ENCODE peak calls at places on chromosomes 16 and 17, in ten cellular contexts. H, A, Z, N, X, S, C, F, V and L are unnamed samples.

GRCh38 chr16:19315889-19316288 is 30.4 kb downstream of the CLEC19A start:
- DNase-seq in F (no peak), N (no peak), S (no peak), H (no peak), V (no peak), Z (no peak), X (no peak), A (no peak), C (no peak), L (no peak)

GRCh38 chr17:78665952-78666920 is 89.0 kb upstream of the DNAH17 start:
- DNase-seq in X (peak), F (no peak), S (no peak), A (no peak), Z (peak), N (no peak), H (no peak), C (peak), V (no peak), L (no peak)

GRCh38 chr17:48624544-48625501 is 1.3 kb downstream of the HOXB9 start:
- DNase-seq in A (peak), Z (no peak), H (no peak), X (no peak), N (no peak), S (no peak), C (no peak), V (no peak), F (peak), L (no peak)

GRCh38 chr17:17781591-17782424 is 55.0 kb downstream of the SREBF1 start:
- DNase-seq in X (peak), A (peak), S (peak), N (peak), F (peak), V (no peak), Z (peak), C (peak), H (peak), L (peak)

GRCh38 chr16:4465977-4466779 is 8.2 kb downstream of the NMRAL1 start:
- DNase-seq in Z (peak), A (no peak), V (no peak), N (no peak), H (no peak), C (no peak), X (no peak), F (no peak), S (no peak), L (no peak)

GRCh38 chr16:89002851-89003830 is 26.1 kb upstream of the CBFA2T3 start:
- DNase-seq in F (no peak), Z (no peak), S (no peak), N (no peak), C (no peak), H (no peak), A (no peak), V (no peak), X (no peak), L (no peak)

GRCh38 chr17:18184143-18185007 is 747 bp downstream of the ALKBH5 start:
- DNase-seq in V (peak), Z (peak), F (peak), A (no peak), X (peak), N (peak), H (peak), C (peak), S (peak), L (peak)

GRCh38 chr17:80187090-80187489 is 17.3 kb downstream of the CARD14 start:
- DNase-seq in X (peak), A (peak), N (no peak), S (peak), C (no peak), F (no peak), Z (no peak), V (no peak), H (no peak), L (no peak)

GRCh38 chr17:54992797-54993639 is 24.5 kb downstream of the STXBP4 start:
- DNase-seq in V (no peak), Z (peak), A (peak), S (peak), C (no peak), N (no peak), F (no peak), X (no peak), H (no peak), L (no peak)

GRCh38 chr16:84789431-84789830 is 30.4 kb upstream of the CRISPLD2 start:
- DNase-seq in N (no peak), V (no peak), A (no peak), H (no peak), C (no peak), F (no peak), S (no peak), Z (no peak), X (no peak), L (no peak)

GRCh38 chr17:40794466-40794865 is 5.3 kb downstream of the KRT28 start:
- DNase-seq in C (no peak), Z (no peak), V (no peak), N (no peak), H (no peak), X (no peak), A (no peak), F (no peak), S (no peak), L (no peak)

GRCh38 chr16:72848759-72849664 is 198.9 kb downstream of the ZFHX3 start:
- DNase-seq in F (peak), N (peak), S (peak), X (peak), V (peak), H (peak), A (peak), Z (peak), C (peak), L (peak)

DNA sequence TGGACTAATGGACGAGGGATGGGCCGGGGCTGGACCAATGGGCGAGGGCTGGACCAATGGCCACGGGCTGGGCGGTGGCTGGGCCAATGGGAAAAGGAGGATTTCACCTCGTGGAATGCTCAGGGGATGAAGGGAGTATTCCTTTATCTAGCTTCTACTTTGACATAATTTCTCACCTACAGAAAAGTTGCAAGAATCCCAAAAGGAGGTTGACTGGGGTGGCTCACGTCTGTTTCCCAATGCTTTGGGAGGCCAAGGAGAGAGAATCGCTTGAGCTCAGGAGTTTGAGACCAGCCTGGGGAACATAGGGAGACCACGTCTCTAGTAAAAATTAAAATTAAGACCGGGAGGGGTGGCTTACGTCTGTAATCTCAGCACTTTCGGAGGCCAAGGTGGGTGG is 5.7 kb upstream of the FLYWCH1 start:
- DNase-seq in S (no peak), F (no peak), V (no peak), Z (no peak), X (no peak), C (no peak), H (no peak), A (no peak), N (no peak), L (no peak)
- H3K4me3 ChIP-seq in S (no peak), F (no peak), V (no peak), Z (no peak), X (no peak), C (no peak), H (no peak), A (peak), N (no peak), L (peak)

DNA sequence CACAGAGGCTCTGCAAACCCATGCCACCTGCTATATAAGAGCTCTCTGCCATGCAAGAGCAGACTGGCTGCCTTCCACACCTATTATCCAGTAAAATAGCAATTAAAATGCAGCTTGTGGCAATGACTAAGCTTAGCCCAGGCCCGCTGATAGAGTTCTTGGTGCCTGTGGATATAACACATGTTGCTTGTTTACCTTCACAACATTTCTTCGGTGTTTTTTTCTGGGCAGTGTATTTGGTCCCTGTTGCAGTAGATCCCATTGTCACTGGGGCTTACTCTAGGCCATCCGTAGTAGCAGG is 63.5 kb downstream of the SPECC1 start:
- DNase-seq in V (no peak), A (no peak), Z (no peak), X (no peak), S (no peak), C (no peak), F (no peak), H (no peak), N (no peak), L (no peak)
- H3K27ac ChIP-seq in V (peak), A (no peak), Z (peak), X (no peak), S (no peak), C (no peak), F (no peak), H (no peak), N (no peak), L (peak)

DNA sequence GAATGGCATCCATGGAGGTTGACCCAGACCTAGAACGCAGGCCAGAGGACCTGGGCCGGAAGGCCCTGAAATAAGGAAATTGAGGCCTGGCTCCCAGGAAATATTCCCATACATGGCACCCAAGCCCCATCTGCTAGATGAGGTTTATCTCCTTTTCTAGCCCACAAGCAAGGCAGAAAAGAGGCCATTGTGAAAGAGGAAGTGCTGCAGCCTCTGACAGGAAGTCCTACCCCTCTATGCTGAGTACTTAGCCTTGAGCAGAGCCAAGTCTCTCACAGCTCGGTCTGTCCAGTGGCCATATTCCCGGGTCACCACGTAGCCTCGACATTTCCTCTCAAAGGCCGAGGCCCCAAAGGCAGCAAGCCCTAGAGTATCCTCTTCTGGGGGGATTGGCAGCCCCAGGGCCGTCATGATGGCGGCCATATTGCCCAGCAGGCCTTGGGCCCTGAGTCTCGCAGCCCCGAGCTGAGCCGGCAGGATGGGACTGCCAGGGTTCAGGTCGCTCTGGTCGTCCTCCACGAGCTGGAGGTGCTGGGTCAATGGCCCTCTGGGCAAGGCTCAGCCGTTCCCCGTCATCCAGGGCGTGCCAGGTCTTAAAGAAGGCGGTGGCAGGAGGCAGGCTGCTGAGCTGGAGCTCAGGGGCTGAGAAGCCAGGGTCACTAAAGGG is 7.8 kb downstream of the CTF1 start:
- DNase-seq in S (no peak), C (no peak), V (no peak), A (no peak), Z (no peak), N (no peak), X (no peak), H (no peak), F (peak), L (no peak)
- H3K4me3 ChIP-seq in S (no peak), C (no peak), V (no peak), A (no peak), Z (no peak), N (no peak), X (no peak), H (no peak), F (no peak), L (no peak)

DNA sequence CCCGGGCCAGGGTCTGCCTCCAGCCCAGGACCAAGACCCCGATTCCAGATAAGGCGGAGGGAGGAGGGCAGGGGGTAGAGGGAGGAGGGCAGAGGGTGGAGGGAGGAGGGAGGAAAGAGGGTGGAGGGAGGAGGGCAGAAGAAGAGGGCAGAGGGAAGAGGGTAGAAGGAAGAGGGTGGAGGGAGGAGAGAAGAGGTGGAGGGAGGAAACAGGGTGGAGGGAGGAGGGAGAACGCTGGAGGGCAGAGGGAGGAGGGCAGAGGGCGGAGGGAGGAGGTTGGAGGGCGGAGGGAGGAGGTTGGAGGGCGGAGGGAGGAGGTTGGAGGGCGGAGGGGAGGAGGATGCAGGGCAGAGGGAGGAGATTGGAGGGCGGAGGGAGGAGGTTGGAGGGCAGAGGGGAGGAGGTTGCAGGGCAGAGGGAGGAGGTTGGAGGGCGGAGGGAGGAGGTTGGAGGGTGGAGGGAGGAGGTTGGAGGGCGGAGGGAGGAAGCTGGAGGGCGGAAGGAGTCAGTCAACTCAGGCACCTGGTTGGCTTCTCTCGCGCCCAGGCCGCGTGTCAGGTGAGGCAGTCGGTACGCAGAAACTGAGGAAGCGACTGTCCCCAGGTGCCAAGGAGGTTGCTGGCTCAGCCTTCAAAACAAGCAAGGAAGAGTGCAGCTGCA is 65.2 kb downstream of the KLHDC4 start:
- DNase-seq in A (no peak), V (no peak), X (no peak), F (no peak), Z (no peak), S (no peak), N (no peak), C (no peak), H (no peak), L (no peak)
- H3K27ac ChIP-seq in A (no peak), V (no peak), X (no peak), F (no peak), Z (no peak), S (no peak), N (no peak), C (no peak), H (no peak), L (no peak)

DNA sequence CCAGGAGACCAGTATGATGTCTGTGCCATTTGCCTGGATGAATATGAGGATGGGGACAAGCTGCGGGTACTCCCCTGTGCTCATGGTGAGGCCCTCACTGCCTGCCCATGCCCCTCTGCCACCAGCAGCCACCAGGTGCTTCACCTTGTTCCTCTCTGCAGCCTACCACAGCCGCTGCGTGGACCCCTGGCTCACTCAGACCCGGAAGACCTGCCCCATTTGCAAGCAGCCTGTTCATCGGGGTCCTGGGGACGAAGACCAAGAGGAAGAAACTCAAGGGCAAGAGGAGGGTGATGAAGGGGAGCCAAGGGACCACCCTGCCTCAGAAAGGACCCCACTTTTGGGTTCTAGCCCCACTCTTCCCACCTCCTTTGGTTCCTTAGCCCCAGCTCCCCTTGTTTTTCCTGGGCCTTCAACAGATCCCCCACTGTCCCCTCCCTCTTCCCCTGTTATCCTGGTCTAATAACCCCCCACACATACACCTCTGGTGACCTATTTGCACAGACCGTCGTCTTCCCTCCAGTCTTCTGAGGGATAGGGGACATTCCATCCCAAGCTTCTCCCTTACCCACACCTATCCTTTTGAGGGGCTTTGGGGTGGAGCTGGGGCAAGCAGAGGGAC is 3.7 kb downstream of the PFN1 start:
- DNase-seq in A (no peak), V (no peak), H (no peak), Z (no peak), S (no peak), X (no peak), C (no peak), F (no peak), N (no peak), L (no peak)
- H3K4me3 ChIP-seq in A (peak), V (peak), H (no peak), Z (no peak), S (peak), X (no peak), C (no peak), F (peak), N (no peak), L (no peak)

GRCh38 chr16:67530013-67530939 is 1.6 kb downstream of the RIPOR1 start:
- DNase-seq in A (no peak), Z (peak), H (peak), V (peak), X (peak), N (peak), C (peak), F (no peak), S (peak), L (peak)

GRCh38 chr16:67526149-67526732 is 2.4 kb upstream of the RIPOR1 start:
- DNase-seq in V (no peak), X (no peak), A (no peak), S (peak), H (no peak), N (no peak), Z (no peak), F (no peak), C (no peak), L (no peak)

GRCh38 chr16:67528870-67529638 is 425 bp downstream of the RIPOR1 start:
- DNase-seq in F (no peak), X (peak), C (peak), Z (peak), S (peak), N (no peak), H (peak), V (no peak), A (peak), L (no peak)

GRCh38 chr16:67529639-67530012 is 997 bp downstream of the RIPOR1 start:
- DNase-seq in S (peak), H (no peak), N (no peak), A (no peak), F (no peak), X (no peak), V (no peak), Z (no peak), C (peak), L (no peak)

DNA sequence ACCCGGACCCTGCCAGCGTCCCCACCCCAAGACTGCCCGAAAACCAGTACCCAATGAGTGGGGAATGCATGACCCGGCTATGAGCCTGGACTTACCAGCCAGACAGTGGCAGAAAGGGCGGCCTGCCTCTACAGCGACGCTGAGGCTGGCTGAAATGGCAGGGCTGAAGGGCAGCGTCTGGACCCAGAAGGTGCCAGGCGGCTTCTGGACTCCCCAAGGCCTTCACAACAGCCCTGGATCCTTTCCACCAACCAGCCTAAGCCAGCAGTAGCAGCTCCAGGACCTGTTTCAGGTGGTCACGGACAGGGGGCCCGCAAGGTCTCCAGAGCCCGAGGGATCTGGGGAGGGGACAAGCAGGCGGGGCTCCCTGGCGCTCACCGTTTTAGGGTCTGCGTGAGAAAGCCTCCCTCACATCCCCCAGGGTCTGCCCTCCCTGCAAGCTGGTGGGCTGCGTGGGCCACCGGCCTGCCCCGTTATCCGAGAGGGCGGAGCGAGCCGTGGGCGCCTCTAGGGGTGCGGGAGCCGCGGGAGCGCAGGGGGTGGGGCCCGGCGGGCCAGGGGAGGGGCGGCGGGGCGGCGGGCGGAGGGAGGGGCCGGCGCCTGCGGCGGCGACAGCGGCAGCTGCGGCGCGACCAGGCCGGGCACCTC is at the start of gene RIPOR1:
- DNase-seq in H (peak), N (no peak), F (no peak), C (peak), V (no peak), A (peak), X (peak), S (no peak), Z (peak), L (no peak)
- H3K27ac ChIP-seq in H (peak), N (peak), F (peak), C (peak), V (peak), A (peak), X (peak), S (peak), Z (peak), L (peak)

DNA sequence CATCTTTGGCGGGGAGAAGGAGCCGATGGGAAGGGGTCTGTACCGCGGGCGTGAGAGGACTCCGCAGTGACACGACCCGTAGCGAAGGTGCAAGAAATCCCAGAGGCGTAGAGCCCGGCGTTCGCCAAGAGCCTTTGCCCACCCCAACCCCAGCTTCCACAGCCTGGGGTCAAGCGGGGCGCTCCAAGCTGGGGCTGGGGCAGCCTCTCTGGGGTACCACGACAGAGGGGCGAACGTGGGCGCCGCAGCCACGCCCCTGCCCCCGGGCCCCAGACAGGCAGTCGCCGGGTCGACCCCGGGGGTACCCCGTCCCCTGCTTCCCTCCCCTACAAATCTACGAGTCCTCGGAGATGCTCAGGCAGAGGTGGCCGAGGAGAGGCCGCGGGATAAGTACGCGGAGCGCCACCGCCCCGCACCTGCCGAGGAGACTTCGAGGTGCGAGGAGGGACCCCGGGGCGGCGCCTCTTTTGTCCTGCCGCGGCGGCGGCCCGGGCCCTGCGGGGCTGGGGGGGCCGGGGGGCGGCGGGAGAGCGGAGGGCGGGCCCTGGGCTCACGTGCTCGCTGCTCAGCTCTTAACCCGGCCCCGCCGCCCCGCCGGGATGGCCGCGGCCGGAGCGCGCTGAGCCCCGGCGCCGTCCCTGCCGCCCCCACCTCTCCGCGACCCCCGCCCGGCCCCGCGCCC is at the start of gene ADAM11:
- DNase-seq in H (no peak), F (peak), N (no peak), V (no peak), S (no peak), C (no peak), X (no peak), A (peak), Z (no peak), L (no peak)
- H3K4me3 ChIP-seq in H (peak), F (peak), N (no peak), V (peak), S (peak), C (peak), X (peak), A (peak), Z (peak), L (peak)

DNA sequence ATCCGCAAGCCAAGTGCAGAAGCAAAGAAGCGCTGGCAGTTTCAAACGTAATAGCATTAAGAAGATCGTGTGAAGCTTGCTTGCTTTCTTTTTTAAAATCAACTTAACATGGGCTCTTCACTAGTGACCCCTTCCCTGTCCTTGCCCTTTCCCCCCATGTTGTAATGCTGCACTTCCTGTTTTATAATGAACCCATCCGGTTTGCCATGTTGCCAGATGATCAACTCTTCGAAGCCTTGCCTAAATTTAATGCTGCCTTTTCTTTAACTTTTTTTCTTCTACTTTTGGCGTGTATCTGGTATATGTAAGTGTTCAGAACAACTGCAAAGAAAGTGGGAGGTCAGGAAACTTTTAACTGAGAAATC is 17.4 kb upstream of the RAB11FIP4 start:
- DNase-seq in X (no peak), N (no peak), C (no peak), V (no peak), H (no peak), Z (no peak), F (no peak), A (no peak), S (no peak), L (no peak)
- H3K27ac ChIP-seq in X (no peak), N (no peak), C (no peak), V (no peak), H (no peak), Z (no peak), F (no peak), A (no peak), S (no peak), L (no peak)